ENCODE peak calls at places on chromosomes 13 and 19, in ten cellular contexts. J is activated CD4-positive, alpha-beta T cell treated with anti-CD3 and anti-CD28 coated beads for 48 hours; M is AML-193; I is neuronal stem cell; C is AG08396; P is stimulated activated CD4-positive, alpha-beta T cell treated with anti-CD3 and anti-CD28 coated beads, Interleukin-2, amount 100 ng/mL, for 24 hours; H is HFFc6; S is kidney glomerular epithelial cell; T is tibial nerve; B is A549. Y is an unnamed sample.

GRCh38 chr19:42366676-42367075 is 23.4 kb downstream of the CNFN start:
- DNase-seq in S (no peak), C (no peak), P (no peak), H (no peak), I (no peak), T (no peak), M (no peak), B (no peak), J (no peak), Y (no peak)

GRCh38 chr13:100209857-100210580 is 121.1 kb downstream of the PCCA start:
- DNase-seq in M (no peak), S (peak), B (no peak), J (no peak), I (no peak), T (no peak), H (peak), P (no peak), C (peak), Y (no peak)

GRCh38 chr19:35074426-35075201 is 33.1 kb downstream of the HPN start:
- DNase-seq in C (no peak), M (no peak), T (no peak), P (no peak), I (no peak), B (no peak), J (no peak), S (no peak), H (no peak), Y (no peak)

GRCh38 chr13:35923347-35923746 is 207.8 kb downstream of the DCLK1 start:
- DNase-seq in T (no peak), M (no peak), H (peak), J (no peak), S (peak), C (peak), I (no peak), B (peak), P (no peak), Y (no peak)

GRCh38 chr19:34984287-34984686 is 15.8 kb upstream of the GRAMD1A start:
- DNase-seq in B (no peak), J (no peak), T (no peak), H (no peak), P (no peak), C (no peak), I (no peak), S (no peak), M (no peak), Y (no peak)

GRCh38 chr13:45416521-45417125 is 1.6 kb downstream of the SLC25A30 start:
- DNase-seq in J (no peak), P (no peak), M (no peak), H (no peak), I (no peak), C (no peak), B (no peak), T (no peak), S (no peak), Y (no peak)

GRCh38 chr19:51107406-51108065 is 673 bp downstream of the CTU1 start:
- DNase-seq in H (peak), S (no peak), I (no peak), M (no peak), B (no peak), P (no peak), C (peak), T (peak), J (no peak), Y (peak)

GRCh38 chr13:29993716-29994488 is 143.5 kb upstream of the UBL3 start:
- DNase-seq in H (peak), M (no peak), B (no peak), P (no peak), I (no peak), S (no peak), C (peak), T (no peak), J (no peak), Y (no peak)

GRCh38 chr19:19490247-19490968 is 24.9 kb downstream of the TSSK6 start:
- DNase-seq in C (peak), H (peak), I (peak), J (peak), P (peak), M (peak), B (peak), T (peak), S (peak), Y (peak)

GRCh38 chr19:42325896-42326771 is 699 bp downstream of the MEGF8 start:
- DNase-seq in T (no peak), J (peak), H (no peak), M (no peak), P (peak), B (no peak), S (no peak), I (no peak), C (no peak), Y (peak)

GRCh38 chr13:52001120-52001731 is 10.0 kb downstream of the ATP7B start:
- DNase-seq in H (peak), S (peak), J (no peak), B (peak), T (no peak), P (no peak), C (peak), I (no peak), M (peak), Y (no peak)

GRCh38 chr13:113044431-113045114 is 61.0 kb upstream of the F7 start:
- DNase-seq in S (no peak), M (no peak), H (peak), B (no peak), T (no peak), P (no peak), J (no peak), I (no peak), C (peak), Y (no peak)

GRCh38 chr13:106533101-106533939 is 2.1 kb downstream of the EFNB2 start:
- DNase-seq in P (peak), B (peak), J (peak), C (peak), I (peak), T (peak), H (peak), S (peak), M (no peak), Y (peak)

GRCh38 chr13:110759710-110760109 is 46.2 kb downstream of the ING1 start:
- DNase-seq in I (no peak), S (no peak), T (no peak), J (no peak), B (no peak), M (no peak), H (peak), C (peak), P (no peak), Y (no peak)

GRCh38 chr19:46392252-46392801 is 21.0 kb downstream of the CCDC8 start:
- DNase-seq in H (no peak), I (no peak), P (no peak), J (no peak), T (no peak), S (no peak), M (no peak), C (peak), B (no peak), Y (peak)

GRCh38 chr13:60583196-60583908 is 186.3 kb downstream of the TDRD3 start:
- DNase-seq in T (peak), S (no peak), P (no peak), M (no peak), I (no peak), J (no peak), B (no peak), H (peak), C (peak), Y (no peak)

GRCh38 chr19:12952488-12953455 is 4.3 kb downstream of the GADD45GIP1 start:
- DNase-seq in P (no peak), H (peak), S (no peak), B (no peak), J (no peak), C (peak), M (no peak), I (no peak), T (no peak), Y (no peak)

GRCh38 chr19:42051166-42052115 is 18.6 kb downstream of the GRIK5 start:
- DNase-seq in T (no peak), I (no peak), J (peak), M (no peak), C (no peak), P (no peak), B (no peak), S (no peak), H (peak), Y (no peak)

GRCh38 chr19:42291437-42291815 is 10.5 kb upstream of the PRR19 start:
- DNase-seq in B (no peak), C (no peak), P (no peak), S (no peak), T (no peak), M (no peak), I (no peak), H (no peak), J (no peak), Y (no peak)

GRCh38 chr13:94702181-94703041 is 9.9 kb downstream of the SOX21 start:
- DNase-seq in P (no peak), H (no peak), M (no peak), C (no peak), S (no peak), I (no peak), B (no peak), T (no peak), J (peak), Y (no peak)

GRCh38 chr13:95833713-95834112 is 156.8 kb downstream of the DNAJC3 start:
- DNase-seq in S (no peak), H (no peak), M (no peak), C (no peak), J (no peak), B (peak), T (no peak), I (no peak), P (no peak), Y (no peak)

GRCh38 chr13:75762066-75762937 is 126.2 kb downstream of the LMO7 start:
- DNase-seq in S (no peak), T (no peak), M (no peak), C (no peak), J (peak), P (peak), I (no peak), H (no peak), B (peak), Y (no peak)

GRCh38 chr19:34975056-34975455 is 11.0 kb upstream of the ZNF792 start:
- DNase-seq in S (no peak), H (no peak), T (no peak), B (no peak), I (no peak), C (no peak), P (no peak), J (no peak), M (no peak), Y (no peak)

GRCh38 chr19:46611791-46612190 is 10.7 kb downstream of the CALM3 start:
- DNase-seq in M (no peak), H (no peak), C (no peak), J (no peak), T (no peak), B (no peak), P (no peak), I (no peak), S (no peak), Y (no peak)

GRCh38 chr13:67990868-67991267 is 760.7 kb upstream of the PCDH9 start:
- DNase-seq in I (no peak), P (no peak), B (no peak), H (no peak), C (no peak), M (no peak), T (no peak), S (no peak), J (no peak), Y (no peak)

Y was measured in endothelial cell.